ENCODE peak calls at places on chromosome 18, in six cellular contexts. G, V, Y, F, K and Q are unnamed samples.

GRCh38 chr18:80196528-80197320 is 50.6 kb downstream of the PARD6G start:
- DNase-seq in G (no peak), V (no peak), Y (peak; percentile 42), F (no peak), K (peak; percentile 41), Q (no peak)

GRCh38 chr18:8526316-8526715 is 82.9 kb upstream of the RAB12 start:
- DNase-seq in G (no peak), V (no peak), Y (no peak), F (no peak), K (no peak), Q (no peak)

GRCh38 chr18:37441821-37442220 is 123.8 kb downstream of the CELF4 start:
- DNase-seq in G (no peak), V (no peak), Y (no peak), F (no peak), K (no peak), Q (no peak)

GRCh38 chr18:63266888-63267790 is 52.4 kb downstream of the BCL2 start:
- DNase-seq in G (peak; percentile 43), V (no peak), Y (no peak), F (no peak), K (no peak), Q (no peak)

GRCh38 chr18:57209697-57210096 is 62.8 kb downstream of the BOD1L2 start:
- DNase-seq in G (peak; percentile 24), V (no peak), Y (no peak), F (no peak), K (no peak), Q (no peak)

GRCh38 chr18:67517224-67517765 is 775 bp upstream of the DSEL start:
- DNase-seq in G (no peak), V (no peak), Y (peak; percentile 25), F (no peak), K (no peak), Q (peak; percentile 79)

GRCh38 chr18:8660316-8660715 is 45.0 kb upstream of the MTCL1 start:
- DNase-seq in G (no peak), V (no peak), Y (peak; percentile 18), F (no peak), K (no peak), Q (no peak)

GRCh38 chr18:25279133-25279532 is 72.8 kb downstream of the ZNF521 start:
- DNase-seq in G (no peak), V (no peak), Y (peak; percentile 87), F (no peak), K (peak; percentile 89), Q (no peak)

GRCh38 chr18:57062841-57063240 is 84.0 kb upstream of the BOD1L2 start:
- DNase-seq in G (no peak), V (no peak), Y (no peak), F (no peak), K (no peak), Q (no peak)

GRCh38 chr18:55287146-55287806 is 300.7 kb downstream of the TCF4 start:
- DNase-seq in G (no peak), V (no peak), Y (no peak), F (no peak), K (no peak), Q (no peak)
- H3K4me1 ChIP-seq in G (no peaks in the 10 kb centered on the region), V (no peaks in the 10 kb centered on the region), Y (peaks cover 5% of the 10 kb centered on the region), F (no peaks in the 10 kb centered on the region), K (no peaks in the 10 kb centered on the region), Q (peaks cover 13% of the 10 kb centered on the region)

DNA sequence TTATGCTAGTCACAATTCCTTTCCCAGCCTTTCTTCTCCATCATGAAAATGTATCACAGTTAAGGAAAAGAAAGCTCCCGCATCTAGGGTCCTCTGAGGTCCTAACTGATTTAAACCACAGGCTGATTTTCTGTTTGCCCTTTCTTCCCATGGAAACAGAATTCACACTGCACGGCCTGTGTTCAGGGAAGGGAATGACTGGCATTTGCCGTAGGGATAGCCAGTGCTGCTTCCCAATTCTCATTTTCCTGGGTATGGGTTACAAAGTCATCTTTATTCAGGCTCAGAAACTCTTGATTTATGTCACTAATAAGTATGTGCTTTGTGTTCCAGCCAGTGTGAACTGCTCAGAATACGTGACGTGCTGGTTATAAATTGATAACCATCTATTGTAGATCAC is 163.2 kb downstream of the LRRC30 start:
- DNase-seq in G (no peak), V (no peak), Y (no peak), F (no peak), K (no peak), Q (no peak)
- H3K4me1 ChIP-seq in G (no peaks in the 10 kb centered on the region), V (no peaks in the 10 kb centered on the region), Y (no peaks in the 10 kb centered on the region), F (no peaks in the 10 kb centered on the region), K (no peaks in the 10 kb centered on the region), Q (no peaks in the 10 kb centered on the region)

GRCh38 chr18:23204589-23205235 is 69.4 kb downstream of the CABLES1 start:
- DNase-seq in G (no peak), V (no peak), Y (no peak), F (no peak), K (no peak), Q (no peak)
- H3K4me1 ChIP-seq in G (no peaks in the 10 kb centered on the region), V (no peaks in the 10 kb centered on the region), Y (peaks cover 12% of the 10 kb centered on the region), F (no peaks in the 10 kb centered on the region), K (no peaks in the 10 kb centered on the region), Q (no peaks in the 10 kb centered on the region)

DNA sequence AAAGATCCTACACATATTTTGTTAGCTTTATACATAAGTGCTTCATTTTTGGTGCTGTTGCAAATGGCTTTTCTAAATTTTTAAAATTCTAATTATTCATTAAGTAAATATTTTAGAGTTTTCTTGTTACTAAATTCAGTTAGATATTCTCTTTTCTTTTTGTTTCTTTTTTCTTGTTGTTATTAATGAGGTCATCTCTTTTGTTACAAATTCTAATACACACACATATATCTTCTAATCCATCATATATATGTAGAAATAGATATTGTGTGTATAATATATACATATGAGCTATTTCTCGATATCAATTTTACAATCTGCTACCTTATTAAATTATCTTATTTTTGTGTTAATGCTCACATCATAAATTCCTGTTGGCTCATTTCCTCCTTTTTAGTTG is 255.9 kb downstream of the GALR1 start:
- DNase-seq in G (no peak), V (no peak), Y (no peak), F (no peak), K (no peak), Q (no peak)
- H3K4me1 ChIP-seq in G (no peaks in the 10 kb centered on the region), V (no peaks in the 10 kb centered on the region), Y (no peaks in the 10 kb centered on the region), F (no peaks in the 10 kb centered on the region), K (no peaks in the 10 kb centered on the region), Q (no peaks in the 10 kb centered on the region)

GRCh38 chr18:48551100-48551499 is 12.3 kb downstream of the CTIF start:
- DNase-seq in G (no peak), V (no peak), Y (no peak), F (no peak), K (no peak), Q (no peak)
- H3K4me1 ChIP-seq in G (no peaks in the 10 kb centered on the region), V (no peaks in the 10 kb centered on the region), Y (peaks cover 35% of the 10 kb centered on the region), F (peaks cover 29% of the 10 kb centered on the region), K (peaks cover 18% of the 10 kb centered on the region), Q (peaks cover 24% of the 10 kb centered on the region)

DNA sequence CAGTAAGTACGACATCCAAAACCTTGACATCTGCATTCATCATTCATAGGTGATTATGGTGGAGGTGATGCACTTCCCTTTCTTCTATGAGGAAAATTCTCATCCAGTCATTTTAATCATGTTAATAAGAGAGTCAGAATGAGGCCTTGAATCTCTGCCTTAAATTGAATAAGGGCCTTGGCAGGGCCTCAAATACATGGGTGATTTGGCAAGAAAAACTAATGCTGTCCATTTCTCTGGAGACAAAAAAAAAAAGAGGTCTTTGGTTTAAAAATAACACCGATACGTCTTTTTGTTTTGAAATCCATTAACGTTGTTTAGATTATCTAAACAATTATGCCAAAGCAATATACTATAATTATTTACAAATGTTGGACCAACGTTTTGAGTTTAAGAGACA is 8.1 kb downstream of the COLEC12 start:
- DNase-seq in G (no peak), V (no peak), Y (no peak), F (no peak), K (peak; percentile 44), Q (no peak)
- H3K4me1 ChIP-seq in G (no peaks in the 10 kb centered on the region), V (no peaks in the 10 kb centered on the region), Y (peaks cover 17% of the 10 kb centered on the region), F (peaks cover 10% of the 10 kb centered on the region), K (peaks cover 10% of the 10 kb centered on the region), Q (no peaks in the 10 kb centered on the region)

DNA sequence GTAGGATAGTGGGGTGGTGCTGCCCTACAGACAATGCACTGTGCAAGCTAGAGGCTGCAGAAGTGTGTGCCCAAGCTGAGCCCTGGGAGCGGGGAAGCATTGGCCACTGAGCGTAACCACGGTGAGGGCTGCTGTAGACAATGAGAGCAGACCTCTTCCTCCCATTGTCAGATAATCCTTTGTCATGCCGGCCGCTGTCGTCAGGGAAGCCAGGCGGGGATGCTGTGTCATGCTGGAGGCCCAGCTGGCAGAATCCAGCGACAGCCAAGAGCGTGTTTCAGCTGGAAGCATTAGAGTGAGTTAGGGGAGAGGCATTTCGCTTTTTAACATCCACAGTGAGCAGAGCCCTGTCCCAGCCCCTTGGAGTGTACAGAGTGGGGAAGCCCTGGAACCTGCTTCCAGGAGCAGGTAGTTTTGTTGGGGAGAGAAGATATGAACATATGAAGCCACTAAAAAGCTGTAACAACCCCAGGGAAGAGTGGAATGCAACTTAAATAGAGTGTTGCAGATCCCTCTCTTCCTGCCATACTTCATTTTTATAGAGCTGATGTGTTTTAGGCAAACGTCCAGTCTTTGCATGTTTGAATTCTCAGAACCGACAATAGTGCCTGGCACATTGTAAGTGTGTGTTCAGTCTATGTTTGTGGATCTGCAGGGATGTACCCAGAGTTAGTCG is 7.0 kb downstream of the CTIF start:
- DNase-seq in G (no peak), V (no peak), Y (peak; percentile 90), F (peak; percentile 19), K (peak; percentile 73), Q (peak; percentile 80)
- H3K4me1 ChIP-seq in G (peaks cover 3% of the 10 kb centered on the region), V (peaks cover 4% of the 10 kb centered on the region), Y (peaks cover 58% of the 10 kb centered on the region), F (peaks cover 69% of the 10 kb centered on the region), K (peaks cover 37% of the 10 kb centered on the region), Q (peaks cover 39% of the 10 kb centered on the region)

GRCh38 chr18:59139615-59140286 is at the start of gene SEC11C:
- DNase-seq in G (peak; percentile 99), V (peak; percentile 99), Y (peak; percentile 94), F (peak; percentile 94), K (peak; percentile 94), Q (peak; percentile 99)

GRCh38 chr18:59142274-59142673 is 2.6 kb downstream of the SEC11C start:
- DNase-seq in G (no peak), V (no peak), Y (no peak), F (no peak), K (no peak), Q (no peak)

GRCh38 chr18:59140287-59140885 is 702 bp downstream of the SEC11C start:
- DNase-seq in G (peak; percentile 32), V (no peak), Y (peak; percentile 51), F (peak; percentile 5), K (peak; percentile 29), Q (no peak)

GRCh38 chr18:59143441-59143840 is 3.8 kb downstream of the SEC11C start:
- DNase-seq in G (no peak), V (no peak), Y (peak; percentile 41), F (no peak), K (no peak), Q (no peak)

GRCh38 chr18:59141294-59142068 is 1.8 kb downstream of the SEC11C start:
- DNase-seq in G (peak; percentile 8), V (no peak), Y (no peak), F (no peak), K (no peak), Q (no peak)
- H3K4me1 ChIP-seq in G (peaks cover 7% of the 10 kb centered on the region), V (peaks cover 12% of the 10 kb centered on the region), Y (no peaks in the 10 kb centered on the region), F (peaks cover 3% of the 10 kb centered on the region), K (peaks cover 4% of the 10 kb centered on the region), Q (no peaks in the 10 kb centered on the region)